ENCODE peak calls at places on chromosomes 3 and 15, in nine cellular contexts. F is breast epithelium; T is CD8-positive, alpha-beta memory T cell; P is uterus; L is gastrocnemius medialis; V is keratinocyte; Y is K562; I is HCT116; H is tibial artery. M is an unnamed sample.

GRCh38 chr3:178623666-178624255 is 87.5 kb downstream of the KCNMB2 start:
- DNase-seq in F (no peak), T (no peak), P (no peak), L (peak; percentile 16), V (no peak), Y (no peak), I (no peak), H (no peak), M (no peak)

GRCh38 chr3:126934149-126934548 is 48.8 kb upstream of the PLXNA1 start:
- DNase-seq in F (no peak), T (no peak), P (no peak), L (no peak), V (no peak), Y (no peak), I (no peak), H (peak; percentile 8), M (no peak)

GRCh38 chr3:73229036-73229435 is 167.6 kb downstream of the EBLN2 start:
- DNase-seq in F (no peak), T (no peak), P (no peak), L (no peak), V (no peak), Y (no peak), I (no peak), H (no peak), M (no peak)

GRCh38 chr15:67999320-68000100 is 54.6 kb upstream of the PIAS1 start:
- DNase-seq in F (no peak), T (no peak), P (no peak), L (no peak), V (no peak), Y (no peak), I (no peak), H (no peak), M (no peak)

GRCh38 chr3:46642971-46643370 is 30.6 kb downstream of the FAM240A start:
- DNase-seq in F (no peak), T (no peak), P (no peak), L (no peak), V (no peak), Y (peak; percentile 32), I (no peak), H (no peak), M (no peak)

GRCh38 chr15:27358751-27359434 is 387.9 kb downstream of the GABRG3 start:
- DNase-seq in F (no peak), T (no peak), P (no peak), L (no peak), V (no peak), Y (peak; percentile 63), I (no peak), H (no peak), M (no peak)

GRCh38 chr3:172063456-172064432 is 24.4 kb downstream of the FNDC3B start:
- DNase-seq in F (no peak), T (no peak), P (no peak), L (no peak), V (no peak), Y (no peak), I (no peak), H (no peak), M (no peak)

GRCh38 chr15:31503758-31504461 is 177.3 kb downstream of the KLF13 start:
- DNase-seq in F (no peak), T (no peak), P (no peak), L (no peak), V (no peak), Y (no peak), I (no peak), H (no peak), M (no peak)

GRCh38 chr3:50885491-50885890 is 210.8 kb downstream of the DOCK3 start:
- DNase-seq in F (no peak), T (no peak), P (no peak), L (no peak), V (no peak), Y (peak; percentile 9), I (no peak), H (no peak), M (no peak)

GRCh38 chr15:39833515-39833981 is 50.9 kb upstream of the FSIP1 start:
- DNase-seq in F (no peak), T (no peak), P (no peak), L (no peak), V (no peak), Y (no peak), I (no peak), H (no peak), M (no peak)

GRCh38 chr3:50708620-50709019 is 33.9 kb downstream of the DOCK3 start:
- DNase-seq in F (no peak), T (no peak), P (no peak), L (no peak), V (no peak), Y (peak; percentile 2), I (no peak), H (no peak), M (no peak)

GRCh38 chr3:119125742-119126507 is 20.0 kb upstream of the TEX55 start:
- DNase-seq in F (no peak), T (no peak), P (no peak), L (no peak), V (no peak), Y (no peak), I (no peak), H (no peak), M (no peak)

DNA sequence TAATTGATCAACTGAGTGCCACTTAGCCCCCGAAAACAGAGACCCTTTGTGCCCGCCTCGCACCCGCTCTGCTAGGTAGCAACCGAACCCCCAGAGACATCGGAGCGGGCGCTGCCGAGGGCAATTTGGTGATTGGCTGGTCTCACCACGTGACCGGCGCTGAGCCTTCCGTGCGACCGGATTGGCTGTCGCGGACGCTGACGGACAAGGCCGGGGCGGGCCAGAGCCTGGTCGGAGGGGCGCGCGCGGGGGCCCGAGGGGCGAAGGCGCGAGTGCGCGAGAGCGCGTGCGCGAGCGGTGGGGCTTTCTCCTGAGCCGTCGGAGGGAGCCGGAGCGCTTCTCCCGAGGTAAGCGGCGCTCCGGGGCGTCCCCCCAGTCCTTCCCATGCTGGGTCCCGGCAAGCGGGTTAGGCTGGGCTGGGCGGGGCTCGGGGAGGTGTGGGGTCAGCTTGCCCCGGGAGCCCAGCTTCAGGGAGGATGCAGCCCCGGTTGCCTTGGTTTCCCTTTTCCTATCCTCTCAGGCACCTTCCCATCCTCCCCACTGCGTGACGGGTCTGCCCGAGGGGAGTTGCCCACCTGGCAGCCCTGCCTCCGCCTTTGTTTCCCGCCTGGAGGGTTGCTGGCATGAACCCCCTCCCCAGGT is at the start of gene TMEM108:
- DNase-seq in F (peak; percentile 71), T (no peak), P (peak; percentile 76), L (peak; percentile 73), V (no peak), Y (peak; percentile 83), I (no peak), H (peak; percentile 41), M (peak; percentile 85)
- H3K27me3 ChIP-seq in F (no peaks in the 10 kb centered on the region), T (no peaks in the 10 kb centered on the region), P (no peaks in the 10 kb centered on the region), L (no peaks in the 10 kb centered on the region), V (peaks cover 33% of the 10 kb centered on the region), Y (no peaks in the 10 kb centered on the region), I (peaks cover 69% of the 10 kb centered on the region), H (peaks cover 29% of the 10 kb centered on the region), M (no peaks in the 10 kb centered on the region)

GRCh38 chr15:82951472-82952155 is 906 bp downstream of the HOMER2 start:
- DNase-seq in F (no peak), T (no peak), P (no peak), L (no peak), V (no peak), Y (no peak), I (no peak), H (no peak), M (no peak)
- H3K4me3 ChIP-seq in F (peak overlapping the region; percentile 75), T (no peak overlapping the region), P (peak overlapping the region; percentile 36), L (peak overlapping the region; percentile 75), V (peak overlapping the region; percentile 67), Y (no peak overlapping the region), I (no peak overlapping the region), H (peak overlapping the region; percentile 65), M (peak overlapping the region; percentile 68)

DNA sequence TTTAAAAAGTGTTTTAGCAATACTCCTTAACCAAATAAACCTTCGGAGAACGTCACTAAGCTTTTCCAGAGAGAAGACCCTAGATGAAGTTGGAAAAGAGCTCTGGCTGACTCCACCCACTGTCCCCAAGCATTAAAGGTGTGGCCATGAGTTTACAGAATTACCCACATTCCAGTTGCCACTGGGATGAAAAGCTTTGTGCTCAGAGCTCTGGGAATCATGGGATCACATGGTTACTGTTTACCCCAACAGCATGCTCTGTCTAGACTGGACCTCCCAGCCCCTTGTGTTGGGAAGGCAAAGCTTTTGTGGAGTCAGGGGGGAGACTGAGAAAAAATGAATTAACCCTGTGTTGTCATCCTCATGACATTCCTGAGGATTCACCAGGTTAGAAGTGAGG is 55.3 kb downstream of the CCK start:
- DNase-seq in F (no peak), T (no peak), P (no peak), L (no peak), V (no peak), Y (no peak), I (no peak), H (no peak), M (no peak)
- H3K36me3 ChIP-seq in F (no peaks in the 10 kb centered on the region), T (no peaks in the 10 kb centered on the region), P (no peaks in the 10 kb centered on the region), L (peaks cover 22% of the 10 kb centered on the region), V (peaks cover 47% of the 10 kb centered on the region), Y (peaks cover 24% of the 10 kb centered on the region), I (peaks cover 2% of the 10 kb centered on the region), H (peaks cover 44% of the 10 kb centered on the region), M (peaks cover 29% of the 10 kb centered on the region)

GRCh38 chr15:37108725-37109124 is 8.4 kb upstream of the MEIS2 start:
- DNase-seq in F (no peak), T (no peak), P (no peak), L (no peak), V (no peak), Y (no peak), I (no peak), H (no peak), M (no peak)

GRCh38 chr15:37107754-37108724 is 7.7 kb upstream of the MEIS2 start:
- DNase-seq in F (no peak), T (no peak), P (no peak), L (no peak), V (no peak), Y (no peak), I (no peak), H (no peak), M (no peak)

GRCh38 chr15:37105795-37106333 is 5.5 kb upstream of the MEIS2 start:
- DNase-seq in F (no peak), T (no peak), P (no peak), L (no peak), V (no peak), Y (no peak), I (no peak), H (no peak), M (no peak)

GRCh38 chr15:37106490-37107001 is 6.2 kb upstream of the MEIS2 start:
- DNase-seq in F (no peak), T (no peak), P (peak; percentile 72), L (no peak), V (no peak), Y (peak; percentile 65), I (no peak), H (no peak), M (no peak)

DNA sequence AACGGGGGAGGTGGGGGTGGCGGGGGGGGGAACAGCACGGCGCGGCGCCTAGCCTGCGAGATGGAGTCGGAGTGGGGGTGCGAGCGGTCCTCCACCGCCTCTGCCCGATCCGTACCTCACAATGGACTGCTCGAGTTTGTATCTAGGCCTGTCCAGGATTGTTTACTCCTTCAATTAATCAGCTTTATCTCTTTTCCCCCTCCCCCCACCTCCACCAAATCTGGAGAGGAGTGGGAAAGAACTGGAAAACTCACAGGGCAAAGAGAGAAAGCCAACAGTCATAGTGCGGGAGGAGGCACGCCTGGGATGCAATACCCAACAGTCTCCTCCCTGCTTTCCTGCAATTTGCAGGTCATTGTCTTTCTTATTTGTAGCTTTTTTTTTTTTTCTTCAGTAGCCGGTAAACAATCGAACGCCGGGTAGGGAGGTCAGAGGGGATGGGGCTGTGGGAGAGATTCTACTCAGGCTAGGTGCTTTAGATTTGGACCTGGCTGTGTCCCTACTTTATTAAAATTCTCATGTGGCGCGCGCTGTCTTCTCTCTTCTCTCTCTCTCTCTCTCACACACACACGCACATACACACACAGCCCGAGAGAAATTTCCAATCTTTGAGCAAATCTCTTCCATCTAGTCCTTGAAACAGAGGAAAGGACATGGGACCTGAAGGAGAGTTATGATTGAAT is 6.9 kb upstream of the MEIS2 start:
- DNase-seq in F (no peak), T (no peak), P (peak; percentile 51), L (no peak), V (no peak), Y (no peak), I (no peak), H (no peak), M (no peak)
- H3K27me3 ChIP-seq in F (no peaks in the 10 kb centered on the region), T (peaks cover 65% of the 10 kb centered on the region), P (no peaks in the 10 kb centered on the region), L (peaks cover 94% of the 10 kb centered on the region), V (peaks cover 13% of the 10 kb centered on the region), Y (no peaks in the 10 kb centered on the region), I (no peaks in the 10 kb centered on the region), H (no peaks in the 10 kb centered on the region), M (no peaks in the 10 kb centered on the region)

M was measured in ascending aorta.